ENCODE peak calls at places on chromosomes 11 and 22, in five cellular contexts. One of them, this sample, is unnamed.
A peak's percentile ranks its signal among the peaks of the same experiment; 100 is the strongest.

GRCh38 chr11:3009481-3009880 is 17.4 kb upstream of the NAP1L4 start:
- DNase-seq in sciatic nerve: no peak
- DNase-seq in B cell: no peak
- DNase-seq in HCT116: no peak
- DNase-seq in SHP77: no peak
- DNase-seq in this sample: no peak

GRCh38 chr22:17724241-17724640 is 50.0 kb downstream of the BID start:
- DNase-seq in sciatic nerve: no peak
- DNase-seq in B cell: no peak
- DNase-seq in HCT116: no peak
- DNase-seq in SHP77: no peak
- DNase-seq in this sample: no peak

GRCh38 chr22:17920145-17920605 is 104.2 kb downstream of the MICAL3 start:
- DNase-seq in sciatic nerve: no peak
- DNase-seq in B cell: peak; percentile 35
- DNase-seq in HCT116: no peak
- DNase-seq in SHP77: peak; percentile 21
- DNase-seq in this sample: no peak

GRCh38 chr22:48644108-48644507 is 1183.6 kb downstream of the BRD1 start:
- DNase-seq in sciatic nerve: no peak
- DNase-seq in B cell: no peak
- DNase-seq in HCT116: no peak
- DNase-seq in SHP77: no peak
- DNase-seq in this sample: no peak

GRCh38 chr11:83195176-83195531 is 1.6 kb downstream of the ANKRD42 start:
- DNase-seq in sciatic nerve: no peak
- DNase-seq in B cell: no peak
- DNase-seq in HCT116: no peak
- DNase-seq in SHP77: no peak
- DNase-seq in this sample: no peak

GRCh38 chr22:35099883-35100282 is 33.9 kb downstream of the ISX start:
- DNase-seq in sciatic nerve: no peak
- DNase-seq in B cell: no peak
- DNase-seq in HCT116: no peak
- DNase-seq in SHP77: no peak
- DNase-seq in this sample: no peak

GRCh38 chr22:43481528-43482309 is 69.9 kb downstream of the MPPED1 start:
- DNase-seq in sciatic nerve: no peak
- DNase-seq in B cell: peak; percentile 64
- DNase-seq in HCT116: no peak
- DNase-seq in SHP77: peak; percentile 23
- DNase-seq in this sample: no peak

GRCh38 chr11:129614256-129614944 is 201.2 kb upstream of the TMEM45B start:
- DNase-seq in sciatic nerve: no peak
- DNase-seq in B cell: no peak
- DNase-seq in HCT116: no peak
- DNase-seq in SHP77: no peak
- DNase-seq in this sample: no peak

GRCh38 chr11:2390871-2391662 is 9.5 kb upstream of the TSSC4 start:
- DNase-seq in sciatic nerve: no peak
- DNase-seq in B cell: no peak
- DNase-seq in HCT116: no peak
- DNase-seq in SHP77: peak; percentile 42
- DNase-seq in this sample: no peak

GRCh38 chr11:12282676-12283075 is 94.7 kb upstream of the PARVA start:
- DNase-seq in sciatic nerve: no peak
- DNase-seq in B cell: no peak
- DNase-seq in HCT116: no peak
- DNase-seq in SHP77: no peak
- DNase-seq in this sample: no peak

GRCh38 chr22:37894939-37895670 is 11.0 kb upstream of the MICALL1 start:
- DNase-seq in sciatic nerve: no peak
- DNase-seq in B cell: no peak
- DNase-seq in HCT116: no peak
- DNase-seq in SHP77: no peak
- DNase-seq in this sample: no peak

GRCh38 chr11:65932558-65932919 is 12.7 kb upstream of the TSGA10IP start:
- DNase-seq in sciatic nerve: no peak
- DNase-seq in B cell: no peak
- DNase-seq in HCT116: no peak
- DNase-seq in SHP77: peak; percentile 30
- DNase-seq in this sample: no peak

GRCh38 chr11:123740787-123741158 is 687 bp downstream of the ZNF202 start:
- DNase-seq in sciatic nerve: no peak
- DNase-seq in B cell: no peak
- DNase-seq in HCT116: no peak
- DNase-seq in SHP77: no peak
- DNase-seq in this sample: no peak

GRCh38 chr11:28976012-28976800 is 868.0 kb downstream of the METTL15 start:
- DNase-seq in sciatic nerve: no peak
- DNase-seq in B cell: no peak
- DNase-seq in HCT116: no peak
- DNase-seq in SHP77: no peak
- DNase-seq in this sample: no peak